ENCODE peak calls at places on chromosomes 7 and 10, in ten cellular contexts. A is omental fat pad; P is activated CD8-positive, alpha-beta memory T cell treated with anti-CD3 and anti-CD28 coated beads for 24 hours; Y is stimulated activated CD4-positive, alpha-beta T cell treated with anti-CD3 and anti-CD28 coated beads, Interleukin-2, amount 100 ng/mL, for 24 hours; M is amniotic stem cell; E is CD8-positive, alpha-beta memory T cell; G is brain microvascular endothelial cell; F is NCI-H82; H is RPMI7951; J is erythroblast. X is an unnamed sample.

GRCh38 chr10:132636358-132636757 is 98.8 kb downstream of the INPP5A start:
- DNase-seq in E (no peak), G (no peak), P (no peak), Y (no peak), M (no peak), A (peak), H (no peak), J (no peak), F (no peak), X (no peak)

GRCh38 chr10:5291501-5292195 is 73.1 kb upstream of the UCN3 start:
- DNase-seq in M (peak), H (peak), G (peak), J (peak), F (no peak), Y (peak), P (no peak), A (peak), E (peak), X (peak)

GRCh38 chr7:89077992-89078391 is 282.5 kb upstream of the TEX47 start:
- DNase-seq in F (no peak), M (no peak), H (no peak), G (no peak), A (no peak), E (no peak), P (no peak), J (no peak), Y (no peak), X (no peak)

GRCh38 chr7:20514364-20514763 is 101.1 kb upstream of the ABCB5 start:
- DNase-seq in H (peak), E (no peak), Y (no peak), J (peak), A (peak), P (no peak), M (no peak), F (peak), G (peak), X (no peak)

GRCh38 chr7:39622609-39623311 is 612 bp upstream of the RALA start:
- DNase-seq in F (no peak), E (no peak), M (no peak), A (no peak), G (no peak), P (no peak), H (no peak), Y (no peak), J (no peak), X (no peak)

GRCh38 chr7:88480901-88481300 is 174.2 kb upstream of the STEAP4 start:
- DNase-seq in A (no peak), P (no peak), J (no peak), H (no peak), F (no peak), E (no peak), G (no peak), M (no peak), Y (no peak), X (no peak)

GRCh38 chr10:69866688-69867461 is 65.2 kb downstream of the COL13A1 start:
- DNase-seq in F (no peak), J (no peak), M (peak), A (no peak), H (peak), P (no peak), Y (no peak), G (peak), E (no peak), X (no peak)

GRCh38 chr7:23357190-23358093 is 58.3 kb downstream of the MALSU1 start:
- DNase-seq in F (peak), P (no peak), A (no peak), J (peak), E (no peak), M (no peak), H (peak), Y (no peak), G (no peak), X (no peak)

GRCh38 chr7:47231627-47232026 is 350.3 kb downstream of the TNS3 start:
- DNase-seq in A (no peak), M (no peak), F (no peak), E (no peak), J (no peak), P (no peak), G (no peak), Y (no peak), H (no peak), X (no peak)

GRCh38 chr7:39073432-39073831 is 95.7 kb downstream of the POU6F2 start:
- DNase-seq in A (no peak), E (no peak), H (no peak), M (no peak), J (no peak), P (no peak), Y (no peak), G (no peak), F (peak), X (no peak)

GRCh38 chr10:80530251-80530650 is 7.5 kb upstream of the SH2D4B start:
- DNase-seq in J (peak), P (peak), F (peak), Y (peak), M (no peak), G (peak), E (no peak), A (no peak), H (peak), X (no peak)

GRCh38 chr10:70418229-70418628 is 14.3 kb downstream of the EIF4EBP2 start:
- DNase-seq in E (no peak), Y (no peak), M (no peak), A (no peak), G (peak), J (no peak), F (no peak), P (no peak), H (peak), X (no peak)

GRCh38 chr10:109127363-109127762 is 795.9 kb downstream of the XPNPEP1 start:
- DNase-seq in M (no peak), E (no peak), A (no peak), F (no peak), H (no peak), G (no peak), Y (no peak), J (no peak), P (no peak), X (no peak)

GRCh38 chr10:15331456-15331855 is 39.6 kb downstream of the FAM171A1 start:
- DNase-seq in E (no peak), H (no peak), Y (no peak), M (no peak), J (no peak), F (no peak), A (no peak), P (no peak), G (no peak), X (no peak)

GRCh38 chr10:51117053-51117660 is 42.9 kb downstream of the PRKG1 start:
- DNase-seq in E (no peak), G (no peak), A (no peak), P (no peak), J (no peak), Y (no peak), H (no peak), F (no peak), M (no peak), X (no peak)

GRCh38 chr10:111648046-111648445 is 535.5 kb downstream of the GPAM start:
- DNase-seq in E (no peak), M (no peak), Y (no peak), F (no peak), H (peak), G (no peak), J (no peak), A (no peak), P (no peak), X (no peak)

GRCh38 chr7:131109757-131110293 is 217.9 kb upstream of the MKLN1 start:
- DNase-seq in H (peak), J (peak), E (peak), F (peak), P (peak), A (no peak), Y (peak), G (peak), M (peak), X (peak)

GRCh38 chr10:31187182-31187581 is 131.8 kb upstream of the ZEB1 start:
- DNase-seq in Y (no peak), A (no peak), J (no peak), G (no peak), H (no peak), F (no peak), P (no peak), E (no peak), M (no peak), X (no peak)

GRCh38 chr10:112658900-112659328 is 211.9 kb downstream of the VTI1A start:
- DNase-seq in P (no peak), J (no peak), F (no peak), E (no peak), H (no peak), G (peak), A (no peak), M (no peak), Y (no peak), X (no peak)

GRCh38 chr10:25896421-25896820 is 37.6 kb upstream of the MYO3A start:
- DNase-seq in A (no peak), H (no peak), F (peak), J (no peak), Y (no peak), P (no peak), M (no peak), G (no peak), E (no peak), X (no peak)

X was measured in natural killer cell treated with Interleukin-12 subunit alpha and Interleukin-12 subunit beta and Interleukin-15 and Interleukin-18, amount 100 ng/mL, for 72 hours.